ENCODE peak calls at places on chromosomes 16 and 17, in six cellular contexts. One of them, this sample, is unnamed.

GRCh38 chr17:73648974-73649373 is 4.7 kb upstream of the SDK2 start:
- DNase-seq in H1: no peak
- DNase-seq in mesenchymal stem cell: no peak
- DNase-seq in trophoblast cell: no peak
- DNase-seq in neuronal stem cell: no peak
- DNase-seq in IMR-90: no peak
- DNase-seq in this sample: no peak

GRCh38 chr16:11328172-11329079 is 16.8 kb upstream of the RMI2 start:
- DNase-seq in mesenchymal stem cell: peak; percentile 98
- DNase-seq in neuronal stem cell: peak; percentile 62
- DNase-seq in IMR-90: peak; percentile 97
- DNase-seq in H1: peak; percentile 94
- DNase-seq in trophoblast cell: peak; percentile 90
- DNase-seq in this sample: peak; percentile 97

GRCh38 chr17:17913695-17914332 is 58.4 kb downstream of the TOM1L2 start:
- DNase-seq in mesenchymal stem cell: peak; percentile 95
- DNase-seq in trophoblast cell: peak; percentile 75
- DNase-seq in IMR-90: peak; percentile 90
- DNase-seq in neuronal stem cell: no peak
- DNase-seq in H1: peak; percentile 62
- DNase-seq in this sample: peak; percentile 92

GRCh38 chr16:30142672-30143346 is 19.8 kb upstream of the MAPK3 start:
- DNase-seq in neuronal stem cell: no peak
- DNase-seq in trophoblast cell: peak; percentile 44
- DNase-seq in mesenchymal stem cell: no peak
- DNase-seq in H1: no peak
- DNase-seq in IMR-90: no peak
- DNase-seq in this sample: peak; percentile 30

GRCh38 chr16:81443688-81444447 is 740 bp upstream of the CMIP start:
- DNase-seq in neuronal stem cell: no peak
- DNase-seq in trophoblast cell: peak; percentile 34
- DNase-seq in H1: no peak
- DNase-seq in mesenchymal stem cell: no peak
- DNase-seq in IMR-90: no peak
- DNase-seq in this sample: peak; percentile 52

GRCh38 chr16:82177555-82177954 is 7.5 kb upstream of the MPHOSPH6 start:
- DNase-seq in IMR-90: no peak
- DNase-seq in trophoblast cell: no peak
- DNase-seq in neuronal stem cell: no peak
- DNase-seq in mesenchymal stem cell: no peak
- DNase-seq in H1: no peak
- DNase-seq in this sample: no peak

GRCh38 chr16:15643453-15644305 is 725 bp upstream of the MARF1 start:
- DNase-seq in H1: no peak
- DNase-seq in IMR-90: peak; percentile 59
- DNase-seq in trophoblast cell: no peak
- DNase-seq in neuronal stem cell: no peak
- DNase-seq in mesenchymal stem cell: peak; percentile 78
- DNase-seq in this sample: no peak

GRCh38 chr16:67528222-67528869 is at the start of gene RIPOR1:
- DNase-seq in IMR-90: no peak
- DNase-seq in H1: no peak
- DNase-seq in mesenchymal stem cell: peak; percentile 53
- DNase-seq in neuronal stem cell: peak; percentile 49
- DNase-seq in trophoblast cell: no peak
- DNase-seq in this sample: peak; percentile 69

GRCh38 chr17:50875074-50875473 is 8.9 kb upstream of the TOB1 start:
- DNase-seq in neuronal stem cell: no peak
- DNase-seq in H1: no peak
- DNase-seq in IMR-90: no peak
- DNase-seq in mesenchymal stem cell: no peak
- DNase-seq in trophoblast cell: no peak
- DNase-seq in this sample: no peak

GRCh38 chr17:7732981-7733557 is 15.5 kb downstream of the DNAH2 start:
- DNase-seq in trophoblast cell: no peak
- DNase-seq in neuronal stem cell: no peak
- DNase-seq in IMR-90: no peak
- DNase-seq in mesenchymal stem cell: no peak
- DNase-seq in H1: no peak
- DNase-seq in this sample: no peak

GRCh38 chr17:37182786-37183185 is 193.0 kb upstream of the C17orf78 start:
- DNase-seq in neuronal stem cell: no peak
- DNase-seq in trophoblast cell: no peak
- DNase-seq in IMR-90: peak; percentile 15
- DNase-seq in mesenchymal stem cell: peak; percentile 61
- DNase-seq in H1: no peak
- DNase-seq in this sample: no peak

GRCh38 chr16:82034981-82035612 is at the start of gene HSD17B2:
- DNase-seq in IMR-90: peak; percentile 7
- DNase-seq in neuronal stem cell: no peak
- DNase-seq in trophoblast cell: no peak
- DNase-seq in H1: no peak
- DNase-seq in mesenchymal stem cell: no peak
- DNase-seq in this sample: no peak

GRCh38 chr17:64492481-64493109 is 4.3 kb downstream of the POLG2 start:
- DNase-seq in trophoblast cell: no peak
- DNase-seq in neuronal stem cell: no peak
- DNase-seq in IMR-90: no peak
- DNase-seq in mesenchymal stem cell: peak; percentile 53
- DNase-seq in H1: no peak
- DNase-seq in this sample: no peak

GRCh38 chr17:38404174-38404943 is 23.9 kb upstream of the ARHGAP23 start:
- DNase-seq in H1: no peak
- DNase-seq in mesenchymal stem cell: no peak
- DNase-seq in trophoblast cell: no peak
- DNase-seq in IMR-90: no peak
- DNase-seq in neuronal stem cell: no peak
- DNase-seq in this sample: peak; percentile 67

GRCh38 chr16:81478876-81479496 is 34.4 kb downstream of the CMIP start:
- DNase-seq in trophoblast cell: no peak
- DNase-seq in mesenchymal stem cell: peak; percentile 67
- DNase-seq in neuronal stem cell: no peak
- DNase-seq in H1: no peak
- DNase-seq in IMR-90: no peak
- DNase-seq in this sample: no peak

GRCh38 chr17:80104321-80104955 is 3.1 kb downstream of the GAA start:
- DNase-seq in mesenchymal stem cell: peak; percentile 37
- DNase-seq in trophoblast cell: no peak
- DNase-seq in H1: no peak
- DNase-seq in neuronal stem cell: no peak
- DNase-seq in IMR-90: no peak
- DNase-seq in this sample: peak; percentile 55

GRCh38 chr17:48500435-48501426 is 30.1 kb downstream of the HOXB1 start:
- DNase-seq in neuronal stem cell: no peak
- DNase-seq in trophoblast cell: no peak
- DNase-seq in IMR-90: peak; percentile 64
- DNase-seq in H1: no peak
- DNase-seq in mesenchymal stem cell: peak; percentile 86
- DNase-seq in this sample: peak; percentile 61

GRCh38 chr17:50765454-50766221 is 1.7 kb downstream of the ANKRD40CL start:
- DNase-seq in trophoblast cell: no peak
- DNase-seq in IMR-90: no peak
- DNase-seq in mesenchymal stem cell: no peak
- DNase-seq in H1: no peak
- DNase-seq in neuronal stem cell: no peak
- DNase-seq in this sample: no peak

GRCh38 chr17:2905269-2905668 is 109.0 kb downstream of the RAP1GAP2 start:
- DNase-seq in H1: no peak
- DNase-seq in mesenchymal stem cell: no peak
- DNase-seq in IMR-90: no peak
- DNase-seq in neuronal stem cell: no peak
- DNase-seq in trophoblast cell: no peak
- DNase-seq in this sample: no peak

GRCh38 chr16:17343028-17343427 is 127.7 kb downstream of the XYLT1 start:
- DNase-seq in neuronal stem cell: no peak
- DNase-seq in mesenchymal stem cell: no peak
- DNase-seq in trophoblast cell: no peak
- DNase-seq in H1: no peak
- DNase-seq in IMR-90: no peak
- DNase-seq in this sample: no peak

GRCh38 chr16:912684-913613 is 57.8 kb downstream of the LMF1 start:
- DNase-seq in neuronal stem cell: no peak
- DNase-seq in H1: no peak
- DNase-seq in trophoblast cell: no peak
- DNase-seq in IMR-90: no peak
- DNase-seq in mesenchymal stem cell: no peak
- DNase-seq in this sample: no peak

GRCh38 chr17:58344791-58345157 is 7.2 kb downstream of the SUPT4H1 start:
- DNase-seq in trophoblast cell: no peak
- DNase-seq in H1: no peak
- DNase-seq in IMR-90: no peak
- DNase-seq in neuronal stem cell: no peak
- DNase-seq in mesenchymal stem cell: no peak
- DNase-seq in this sample: no peak

GRCh38 chr16:27430923-27431484 is 29.0 kb downstream of the IL21R start:
- DNase-seq in IMR-90: peak; percentile 52
- DNase-seq in trophoblast cell: peak; percentile 56
- DNase-seq in H1: no peak
- DNase-seq in neuronal stem cell: no peak
- DNase-seq in mesenchymal stem cell: peak; percentile 8
- DNase-seq in this sample: peak; percentile 21

GRCh38 chr16:66925322-66925840 is at the start of gene RRAD:
- DNase-seq in IMR-90: peak; percentile 44
- DNase-seq in neuronal stem cell: no peak
- DNase-seq in mesenchymal stem cell: peak; percentile 86
- DNase-seq in trophoblast cell: peak; percentile 90
- DNase-seq in H1: no peak
- DNase-seq in this sample: peak; percentile 47

GRCh38 chr17:78497115-78497540 is 80.1 kb downstream of the DNAH17 start:
- DNase-seq in H1: peak; percentile 57
- DNase-seq in trophoblast cell: peak; percentile 70
- DNase-seq in IMR-90: peak; percentile 72
- DNase-seq in neuronal stem cell: peak; percentile 61
- DNase-seq in mesenchymal stem cell: peak; percentile 80
- DNase-seq in this sample: peak; percentile 92

GRCh38 chr17:27879987-27880608 is 13.1 kb downstream of the LYRM9 start:
- DNase-seq in neuronal stem cell: peak; percentile 67
- DNase-seq in trophoblast cell: peak; percentile 71
- DNase-seq in H1: peak; percentile 43
- DNase-seq in mesenchymal stem cell: peak; percentile 63
- DNase-seq in IMR-90: peak; percentile 54
- DNase-seq in this sample: peak; percentile 86

GRCh38 chr16:74896389-74897370 is 88.2 kb downstream of the WDR59 start:
- DNase-seq in H1: no peak
- DNase-seq in mesenchymal stem cell: peak; percentile 62
- DNase-seq in trophoblast cell: no peak
- DNase-seq in neuronal stem cell: no peak
- DNase-seq in IMR-90: peak; percentile 62
- DNase-seq in this sample: no peak

GRCh38 chr16:68503334-68503733 is 35.8 kb upstream of the ZFP90 start:
- DNase-seq in trophoblast cell: no peak
- DNase-seq in H1: no peak
- DNase-seq in neuronal stem cell: no peak
- DNase-seq in mesenchymal stem cell: no peak
- DNase-seq in IMR-90: peak; percentile 21
- DNase-seq in this sample: no peak

GRCh38 chr17:50259484-50260324 is 14.6 kb upstream of the TMEM92 start:
- DNase-seq in mesenchymal stem cell: no peak
- DNase-seq in IMR-90: no peak
- DNase-seq in trophoblast cell: no peak
- DNase-seq in neuronal stem cell: no peak
- DNase-seq in H1: no peak
- DNase-seq in this sample: peak; percentile 29

GRCh38 chr17:12403881-12404398 is 261.8 kb upstream of the MYOCD start:
- DNase-seq in neuronal stem cell: no peak
- DNase-seq in IMR-90: no peak
- DNase-seq in H1: no peak
- DNase-seq in trophoblast cell: no peak
- DNase-seq in mesenchymal stem cell: no peak
- DNase-seq in this sample: no peak

GRCh38 chr16:87689956-87690465 is 75.8 kb downstream of the KLHDC4 start:
- DNase-seq in H1: no peak
- DNase-seq in trophoblast cell: no peak
- DNase-seq in neuronal stem cell: no peak
- DNase-seq in mesenchymal stem cell: no peak
- DNase-seq in IMR-90: no peak
- DNase-seq in this sample: no peak

GRCh38 chr17:21549107-21549687 is 143.1 kb upstream of the KCNJ18 start:
- DNase-seq in IMR-90: peak; percentile 83
- DNase-seq in trophoblast cell: no peak
- DNase-seq in neuronal stem cell: no peak
- DNase-seq in mesenchymal stem cell: peak; percentile 11
- DNase-seq in H1: no peak
- DNase-seq in this sample: no peak

GRCh38 chr17:44257815-44258750 is 9.9 kb downstream of the SLC4A1 start:
- DNase-seq in IMR-90: no peak
- DNase-seq in neuronal stem cell: no peak
- DNase-seq in trophoblast cell: no peak
- DNase-seq in H1: no peak
- DNase-seq in mesenchymal stem cell: no peak
- DNase-seq in this sample: no peak

DNA sequence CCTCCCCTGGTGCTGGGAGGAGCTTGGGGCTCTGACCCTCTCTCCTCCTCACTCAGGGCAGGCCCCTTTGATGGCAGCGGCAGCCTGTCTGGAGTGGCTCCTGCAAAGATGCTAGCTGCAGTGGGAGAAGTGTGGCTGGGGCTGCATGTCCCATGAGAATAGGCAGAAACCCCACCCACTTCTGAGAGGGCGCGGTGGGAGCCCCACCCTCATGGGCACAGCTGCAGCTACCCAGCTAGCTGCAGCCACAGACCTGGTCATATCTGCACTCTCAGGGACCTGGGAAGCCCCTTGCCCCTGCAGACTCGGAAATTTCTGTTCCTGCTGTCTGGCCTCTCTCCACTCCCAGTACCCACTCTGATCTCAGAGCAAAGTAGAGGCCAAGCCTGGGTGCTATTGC is 72.2 kb upstream of the BRD7 start:
- DNase-seq in IMR-90: no peak
- DNase-seq in trophoblast cell: no peak
- DNase-seq in mesenchymal stem cell: no peak
- DNase-seq in neuronal stem cell: no peak
- DNase-seq in H1: no peak
- DNase-seq in this sample: no peak
- H3K14ac ChIP-seq in IMR-90: no peak overlapping the region
- H3K14ac ChIP-seq in trophoblast cell: no peak overlapping the region
- H3K14ac ChIP-seq in mesenchymal stem cell: no peak overlapping the region
- H3K14ac ChIP-seq in neuronal stem cell: no peak overlapping the region
- H3K14ac ChIP-seq in H1: no peak overlapping the region
- H3K14ac ChIP-seq in this sample: no peak overlapping the region

GRCh38 chr16:84833542-84834402 is 14.0 kb downstream of the CRISPLD2 start:
- DNase-seq in H1: no peak
- DNase-seq in trophoblast cell: no peak
- DNase-seq in mesenchymal stem cell: no peak
- DNase-seq in neuronal stem cell: no peak
- DNase-seq in IMR-90: no peak
- DNase-seq in this sample: no peak
- H3K14ac ChIP-seq in H1: no peak overlapping the region
- H3K14ac ChIP-seq in trophoblast cell: peak overlapping the region; percentile 68
- H3K14ac ChIP-seq in mesenchymal stem cell: no peak overlapping the region
- H3K14ac ChIP-seq in neuronal stem cell: peak overlapping the region; percentile 50
- H3K14ac ChIP-seq in IMR-90: peak overlapping the region; percentile 94
- H3K14ac ChIP-seq in this sample: no peak overlapping the region

GRCh38 chr16:86101912-86102187 is 202.9 kb downstream of the IRF8 start:
- DNase-seq in neuronal stem cell: no peak
- DNase-seq in H1: no peak
- DNase-seq in IMR-90: no peak
- DNase-seq in mesenchymal stem cell: no peak
- DNase-seq in trophoblast cell: no peak
- DNase-seq in this sample: no peak
- H3K14ac ChIP-seq in neuronal stem cell: no peak overlapping the region
- H3K14ac ChIP-seq in H1: no peak overlapping the region
- H3K14ac ChIP-seq in IMR-90: peak overlapping the region; percentile 45
- H3K14ac ChIP-seq in mesenchymal stem cell: no peak overlapping the region
- H3K14ac ChIP-seq in trophoblast cell: no peak overlapping the region
- H3K14ac ChIP-seq in this sample: no peak overlapping the region

GRCh38 chr17:15882777-15883176 is 62.2 kb upstream of the ADORA2B start:
- DNase-seq in trophoblast cell: peak; percentile 68
- DNase-seq in IMR-90: no peak
- DNase-seq in neuronal stem cell: no peak
- DNase-seq in mesenchymal stem cell: peak; percentile 51
- DNase-seq in H1: no peak
- DNase-seq in this sample: no peak
- H3K14ac ChIP-seq in trophoblast cell: no peak overlapping the region
- H3K14ac ChIP-seq in IMR-90: no peak overlapping the region
- H3K14ac ChIP-seq in neuronal stem cell: no peak overlapping the region
- H3K14ac ChIP-seq in mesenchymal stem cell: no peak overlapping the region
- H3K14ac ChIP-seq in H1: no peak overlapping the region
- H3K14ac ChIP-seq in this sample: no peak overlapping the region